ENCODE peak calls at places on chromosomes 5 and 9, in eight cellular contexts. N is neural crest cell; U is lung; Q is posterior cingulate gyrus; Z is stimulated activated CD4-positive, alpha-beta T cell treated with anti-CD3 and anti-CD28 coated beads, Interleukin-1b, Interleukin-23, amount 100 ng/mL, for 24 hours; E is CMK; B is GM06990; Y is NCI-H2081. G is an unnamed sample.

GRCh38 chr5:179488464-179488863 is 61.9 kb upstream of the RUFY1 start:
- DNase-seq in U (no peak), B (no peak), Q (no peak), E (no peak), Z (no peak), N (no peak), Y (no peak), G (no peak)

GRCh38 chr9:561430-561829 is 280.1 kb upstream of the DMRT1 start:
- DNase-seq in B (no peak), U (no peak), Z (no peak), N (no peak), Y (no peak), Q (no peak), E (no peak), G (no peak)

GRCh38 chr9:137544176-137544755 is 5.9 kb downstream of the PNPLA7 start:
- DNase-seq in E (no peak), B (no peak), Q (no peak), Z (no peak), U (no peak), Y (no peak), N (no peak), G (no peak)

GRCh38 chr9:133050142-133050541 is 11.6 kb upstream of the CEL start:
- DNase-seq in Q (peak), Y (peak), E (no peak), B (no peak), N (no peak), Z (no peak), U (no peak), G (no peak)

GRCh38 chr5:152987156-152987555 is 503.3 kb upstream of the GRIA1 start:
- DNase-seq in Q (no peak), Z (no peak), N (no peak), B (no peak), Y (peak), U (no peak), E (no peak), G (no peak)

GRCh38 chr5:139268364-139269202 is 25.0 kb upstream of the MATR3 start:
- DNase-seq in Y (no peak), N (no peak), E (no peak), U (no peak), Z (no peak), Q (no peak), B (no peak), G (no peak)

GRCh38 chr5:75054110-75054930 is 2.0 kb upstream of the GCNT4 start:
- DNase-seq in N (peak), E (no peak), Q (peak), Z (no peak), U (peak), Y (no peak), B (no peak), G (peak)

GRCh38 chr5:66882592-66883227 is 286.5 kb downstream of the MAST4 start:
- DNase-seq in Q (no peak), B (no peak), U (no peak), Z (no peak), Y (no peak), E (no peak), N (no peak), G (no peak)

GRCh38 chr9:129761901-129762359 is 9.1 kb upstream of the PTGES start:
- DNase-seq in Z (no peak), N (no peak), Y (no peak), B (no peak), U (no peak), E (no peak), Q (no peak), G (no peak)

GRCh38 chr9:1972672-1973071 is 42.5 kb upstream of the SMARCA2 start:
- DNase-seq in N (no peak), U (no peak), B (no peak), Q (no peak), E (no peak), Y (no peak), Z (no peak), G (no peak)